ENCODE peak calls at places on chromosome 6, in six cellular contexts. Z is CD8-positive, alpha-beta T cell; E is OCI-LY7; Q is GM06990; R is cardiac fibroblast; V is AG04450. F is an unnamed sample.

GRCh38 chr6:81950877-81951276 is 198.4 kb upstream of the TENT5A start:
- DNase-seq in E (no peak), Q (no peak), V (no peak), R (no peak), Z (no peak), F (peak)

GRCh38 chr6:44275749-44276648 is 5.7 kb downstream of the TMEM151B start:
- DNase-seq in R (no peak), Z (peak), E (no peak), V (no peak), Q (no peak), F (no peak)

GRCh38 chr6:104686550-104687155 is 173.1 kb downstream of the HACE1 start:
- DNase-seq in Q (no peak), V (no peak), R (no peak), Z (no peak), E (no peak), F (no peak)

GRCh38 chr6:139587469-139587868 is 213.0 kb upstream of the CITED2 start:
- DNase-seq in Z (no peak), Q (no peak), E (no peak), V (peak), R (peak), F (peak)

GRCh38 chr6:150191809-150192208 is 49.0 kb downstream of the PPP1R14C start:
- DNase-seq in V (no peak), E (no peak), Q (no peak), R (no peak), Z (no peak), F (no peak)

GRCh38 chr6:71491844-71492243 is 203.2 kb downstream of the OGFRL1 start:
- DNase-seq in Q (no peak), V (no peak), R (no peak), Z (no peak), E (no peak), F (no peak)

GRCh38 chr6:123841067-123841896 is 37.6 kb downstream of the NKAIN2 start:
- DNase-seq in Q (no peak), V (no peak), Z (no peak), E (no peak), R (no peak), F (no peak)

GRCh38 chr6:38495922-38496635 is 143.7 kb downstream of the BTBD9 start:
- DNase-seq in R (no peak), E (no peak), V (no peak), Q (no peak), Z (no peak), F (no peak)

GRCh38 chr6:1477432-1478090 is 88.2 kb downstream of the FOXF2 start:
- DNase-seq in Z (no peak), R (peak), E (no peak), Q (no peak), V (no peak), F (peak)

GRCh38 chr6:129774697-129775447 is 64.9 kb upstream of the ARHGAP18 start:
- DNase-seq in Q (no peak), R (peak), Z (peak), E (peak), V (peak), F (no peak)

GRCh38 chr6:35219683-35220326 is 6.0 kb downstream of the SCUBE3 start:
- DNase-seq in Z (no peak), E (no peak), R (no peak), Q (no peak), V (no peak), F (no peak)

GRCh38 chr6:21748343-21749063 is 155.0 kb downstream of the SOX4 start:
- DNase-seq in R (peak), Q (no peak), Z (no peak), V (no peak), E (peak), F (peak)

GRCh38 chr6:163958646-163959045 is 544.1 kb downstream of the QKI start:
- DNase-seq in Z (no peak), R (no peak), Q (no peak), E (no peak), V (no peak), F (no peak)

GRCh38 chr6:76124010-76124409 is 51.5 kb upstream of the IMPG1 start:
- DNase-seq in E (no peak), V (no peak), Q (no peak), Z (no peak), R (no peak), F (no peak)

GRCh38 chr6:88368071-88368787 is 202.1 kb upstream of the CNR1 start:
- DNase-seq in Z (no peak), V (no peak), R (peak), E (no peak), Q (no peak), F (peak)

GRCh38 chr6:71194730-71195129 is 93.9 kb upstream of the OGFRL1 start:
- DNase-seq in Z (no peak), V (no peak), E (no peak), Q (no peak), R (peak), F (peak)

GRCh38 chr6:122789078-122789861 is at the start of gene SMPDL3A:
- DNase-seq in Q (peak), E (no peak), R (peak), V (peak), Z (no peak), F (peak)

GRCh38 chr6:16136536-16137450 is 7.9 kb downstream of the MYLIP start:
- DNase-seq in V (peak), E (no peak), Q (no peak), R (peak), Z (peak), F (peak)

GRCh38 chr6:85464260-85464644 is 14.4 kb downstream of the NT5E start:
- DNase-seq in Q (no peak), Z (peak), V (peak), R (peak), E (no peak), F (peak)

GRCh38 chr6:8627085-8627861 is 191.9 kb upstream of the SLC35B3 start:
- DNase-seq in R (no peak), E (no peak), Q (no peak), V (no peak), Z (no peak), F (no peak)

GRCh38 chr6:122869437-122870024 is 80.5 kb downstream of the SMPDL3A start:
- DNase-seq in V (peak), R (peak), E (peak), Q (no peak), Z (no peak), F (peak)

GRCh38 chr6:155158044-155158843 is 105.6 kb upstream of the CLDN20 start:
- DNase-seq in R (peak), V (no peak), Q (no peak), Z (no peak), E (peak), F (no peak)

GRCh38 chr6:131000544-131000943 is 62.5 kb downstream of the EPB41L2 start:
- DNase-seq in Z (no peak), R (no peak), V (no peak), Q (no peak), E (no peak), F (no peak)

GRCh38 chr6:85112540-85112939 is 337.3 kb upstream of the NT5E start:
- DNase-seq in E (no peak), V (no peak), Q (no peak), R (no peak), Z (no peak), F (no peak)

GRCh38 chr6:136901212-136901784 is 20.8 kb upstream of the SLC35D3 start:
- DNase-seq in R (no peak), Z (no peak), E (no peak), V (no peak), Q (no peak), F (no peak)

GRCh38 chr6:7650876-7651275 is 60.9 kb downstream of the SNRNP48 start:
- DNase-seq in E (no peak), Z (no peak), R (no peak), V (no peak), Q (no peak), F (no peak)

GRCh38 chr6:137652961-137653697 is 158.9 kb upstream of the OLIG3 start:
- DNase-seq in E (no peak), R (no peak), V (no peak), Q (no peak), Z (no peak), F (no peak)

GRCh38 chr6:147156218-147156617 is 48.0 kb upstream of the STXBP5 start:
- DNase-seq in R (no peak), Q (no peak), V (no peak), Z (no peak), E (no peak), F (no peak)

GRCh38 chr6:138292482-138292881 is 74.2 kb upstream of the PBOV1 start:
- DNase-seq in Q (no peak), E (no peak), Z (no peak), V (no peak), R (no peak), F (no peak)

GRCh38 chr6:32665621-32666140 is 776 bp downstream of the HLA-DQB1 start:
- DNase-seq in E (no peak), Z (no peak), R (no peak), Q (no peak), V (no peak), F (no peak)

GRCh38 chr6:95648636-95649035 is 71.3 kb downstream of the MANEA start:
- DNase-seq in V (no peak), R (no peak), Q (no peak), E (no peak), Z (no peak), F (no peak)

GRCh38 chr6:11616200-11616611 is 78.7 kb downstream of the TMEM170B start:
- DNase-seq in R (peak), Z (no peak), V (peak), E (no peak), Q (no peak), F (peak)

GRCh38 chr6:14655201-14655988 is 537.8 kb downstream of the CD83 start:
- DNase-seq in Z (no peak), E (no peak), V (no peak), R (peak), Q (no peak), F (no peak)
- H3K4me3 ChIP-seq in Z (no peak), E (peak), V (no peak), R (no peak), Q (no peak), F (no peak)

GRCh38 chr6:110399219-110400071 is 15.9 kb downstream of the DDO start:
- DNase-seq in Q (no peak), V (no peak), Z (no peak), R (peak), E (no peak), F (no peak)
- H3K4me3 ChIP-seq in Q (no peak), V (peak), Z (peak), R (peak), E (no peak), F (peak)

GRCh38 chr6:26225848-26226590 is 138.8 kb downstream of the HFE start:
- DNase-seq in Z (no peak), R (no peak), V (no peak), Q (no peak), E (no peak), F (no peak)
- H3K4me3 ChIP-seq in Z (no peak), R (no peak), V (peak), Q (no peak), E (no peak), F (peak)

DNA sequence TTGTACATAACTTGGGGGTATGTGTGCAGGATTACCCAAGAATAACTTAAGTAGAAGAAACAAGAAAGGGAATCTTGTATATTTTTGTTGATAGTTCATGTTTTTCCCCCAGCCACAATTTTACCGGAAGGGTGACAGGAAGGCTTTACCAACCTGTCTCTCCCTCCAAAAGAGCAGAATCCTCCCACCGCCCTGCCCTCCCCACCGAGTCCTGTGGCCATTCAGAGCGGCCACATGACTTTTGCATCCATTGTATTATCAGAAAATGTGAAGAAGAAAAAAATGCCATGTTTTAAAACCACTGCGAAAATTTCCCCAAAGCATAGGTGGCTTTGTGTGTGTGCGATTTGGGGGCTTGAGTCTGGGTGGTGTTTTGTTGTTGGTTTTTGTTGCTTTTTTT is 22.0 kb downstream of the PRDM1 start:
- DNase-seq in V (no peak), Q (no peak), Z (no peak), E (no peak), R (no peak), F (no peak)
- H3K4me3 ChIP-seq in V (no peak), Q (no peak), Z (no peak), E (no peak), R (no peak), F (no peak)

GRCh38 chr6:152375200-152375599 is 262.0 kb downstream of the SYNE1 start:
- DNase-seq in V (no peak), R (no peak), Q (no peak), Z (no peak), E (no peak), F (no peak)

GRCh38 chr6:152380351-152380767 is 256.8 kb downstream of the SYNE1 start:
- DNase-seq in Q (no peak), Z (no peak), E (no peak), V (peak), R (peak), F (peak)

GRCh38 chr6:152380993-152381898 is 255.9 kb downstream of the SYNE1 start:
- DNase-seq in Z (no peak), R (peak), Q (no peak), V (peak), E (no peak), F (peak)

GRCh38 chr6:152372945-152373344 is 264.2 kb downstream of the SYNE1 start:
- DNase-seq in E (no peak), Q (no peak), V (no peak), Z (no peak), R (no peak), F (no peak)

DNA sequence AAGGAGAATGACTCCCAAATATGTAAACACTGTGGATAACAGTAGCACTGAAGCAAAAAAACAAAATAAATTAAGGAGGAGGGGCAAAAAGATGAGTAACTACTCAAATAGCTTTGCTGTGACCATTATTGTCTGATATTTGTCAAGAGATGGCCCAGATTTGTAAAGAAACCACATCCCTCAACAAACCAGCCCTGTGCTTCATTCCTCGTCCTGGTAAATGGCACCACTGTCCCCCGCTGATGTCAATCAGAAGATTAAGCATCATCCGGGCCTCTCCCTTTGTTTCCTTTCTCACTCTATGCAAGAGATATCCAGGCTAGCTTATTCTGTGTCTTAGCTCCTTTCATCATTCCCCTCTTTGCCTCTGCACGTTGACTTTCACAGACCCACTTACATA is 259.0 kb downstream of the SYNE1 start:
- DNase-seq in Z (no peak), Q (no peak), E (no peak), V (no peak), R (no peak), F (no peak)
- H3K4me3 ChIP-seq in Z (no peak), Q (no peak), E (no peak), V (peak), R (no peak), F (no peak)

GRCh38 chr6:116975600-116975999 is 98.6 kb downstream of the RFX6 start:
- DNase-seq in V (no peak), Z (no peak), E (no peak), Q (no peak), R (no peak), F (peak)
- H3K4me3 ChIP-seq in V (no peak), Z (no peak), E (no peak), Q (no peak), R (no peak), F (no peak)

F was measured in skeletal muscle cell.